ENCODE peak calls at places on chromosomes 6 and 20, in ten cellular contexts. F, S, W, C, I, G, J, E, Y and B are unnamed samples.

GRCh38 chr6:56852249-56852606 is 102.7 kb upstream of the BEND6 start:
- DNase-seq in F (no peak), S (no peak), W (no peak), C (no peak), I (no peak), G (no peak), J (no peak), E (no peak), Y (no peak), B (peak)

GRCh38 chr6:131175559-131175958 is 40.3 kb downstream of the AKAP7 start:
- DNase-seq in F (no peak), S (peak), W (no peak), C (no peak), I (no peak), G (no peak), J (no peak), E (no peak), Y (no peak), B (peak)

GRCh38 chr6:13467216-13467600 is 20.2 kb downstream of the GFOD1 start:
- DNase-seq in F (no peak), S (no peak), W (no peak), C (no peak), I (no peak), G (no peak), J (no peak), E (no peak), Y (no peak), B (no peak)

GRCh38 chr6:75524322-75524972 is 30.8 kb upstream of the FILIP1 start:
- DNase-seq in F (no peak), S (peak), W (peak), C (peak), I (peak), G (peak), J (no peak), E (peak), Y (peak), B (peak)

GRCh38 chr20:10665027-10665561 is 8.7 kb downstream of the JAG1 start:
- DNase-seq in F (no peak), S (peak), W (peak), C (peak), I (peak), G (no peak), J (no peak), E (no peak), Y (no peak), B (no peak)

GRCh38 chr6:16730720-16731502 is 30.3 kb downstream of the ATXN1 start:
- DNase-seq in F (no peak), S (no peak), W (no peak), C (no peak), I (no peak), G (no peak), J (no peak), E (no peak), Y (no peak), B (no peak)

GRCh38 chr6:31402324-31403282 is 792 bp upstream of the MICA start:
- DNase-seq in F (no peak), S (peak), W (peak), C (peak), I (peak), G (no peak), J (no peak), E (peak), Y (peak), B (peak)

GRCh38 chr6:36118550-36119107 is 11.7 kb upstream of the MAPK13 start:
- DNase-seq in F (no peak), S (peak), W (no peak), C (peak), I (no peak), G (no peak), J (peak), E (peak), Y (peak), B (peak)

GRCh38 chr6:112027942-112028674 is 25.8 kb upstream of the CCN6 start:
- DNase-seq in F (no peak), S (no peak), W (no peak), C (peak), I (peak), G (peak), J (no peak), E (peak), Y (no peak), B (peak)

GRCh38 chr20:4795394-4795793 is 73.7 kb downstream of the PRND start:
- DNase-seq in F (no peak), S (peak), W (no peak), C (peak), I (peak), G (peak), J (no peak), E (peak), Y (no peak), B (peak)

GRCh38 chr6:101089640-101090039 is 208.5 kb upstream of the ASCC3 start:
- DNase-seq in F (no peak), S (peak), W (no peak), C (peak), I (no peak), G (no peak), J (no peak), E (no peak), Y (no peak), B (peak)

GRCh38 chr6:63140682-63141318 is 70.5 kb upstream of the FKBP1C start:
- DNase-seq in F (no peak), S (no peak), W (no peak), C (no peak), I (no peak), G (no peak), J (peak), E (no peak), Y (no peak), B (no peak)

GRCh38 chr6:46393940-46394337 is 97.3 kb downstream of the RCAN2 start:
- DNase-seq in F (no peak), S (no peak), W (no peak), C (no peak), I (no peak), G (no peak), J (no peak), E (no peak), Y (no peak), B (no peak)

GRCh38 chr6:79943133-79943532 is 4.2 kb downstream of the ELOVL4 start:
- DNase-seq in F (no peak), S (no peak), W (no peak), C (no peak), I (no peak), G (no peak), J (no peak), E (no peak), Y (no peak), B (no peak)

GRCh38 chr20:57893364-57894001 is 183.7 kb upstream of the PMEPA1 start:
- DNase-seq in F (no peak), S (no peak), W (no peak), C (no peak), I (no peak), G (no peak), J (no peak), E (no peak), Y (peak), B (no peak)

GRCh38 chr6:13012977-13013680 is 296.6 kb downstream of the PHACTR1 start:
- DNase-seq in F (peak), S (peak), W (peak), C (no peak), I (no peak), G (no peak), J (peak), E (no peak), Y (no peak), B (peak)

GRCh38 chr20:373171-373890 is 7.2 kb upstream of the TRIB3 start:
- DNase-seq in F (no peak), S (peak), W (peak), C (peak), I (peak), G (peak), J (peak), E (peak), Y (no peak), B (peak)

GRCh38 chr6:24761193-24761835 is 13.4 kb upstream of the GMNN start:
- DNase-seq in F (no peak), S (no peak), W (no peak), C (no peak), I (no peak), G (no peak), J (no peak), E (no peak), Y (no peak), B (no peak)

GRCh38 chr20:63567382-63568169 is 6.5 kb downstream of the HELZ2 start:
- DNase-seq in F (no peak), S (no peak), W (no peak), C (no peak), I (no peak), G (no peak), J (peak), E (no peak), Y (no peak), B (no peak)

GRCh38 chr20:38764563-38765355 is 16.5 kb downstream of the ACTR5 start:
- DNase-seq in F (no peak), S (peak), W (peak), C (peak), I (peak), G (peak), J (no peak), E (peak), Y (no peak), B (peak)

GRCh38 chr20:52945862-52946522 is 26.2 kb upstream of the TSHZ2 start:
- DNase-seq in F (no peak), S (no peak), W (no peak), C (peak), I (no peak), G (no peak), J (no peak), E (no peak), Y (no peak), B (no peak)

GRCh38 chr6:151387581-151387980 is 3.8 kb downstream of the ZBTB2 start:
- DNase-seq in F (no peak), S (peak), W (no peak), C (peak), I (peak), G (peak), J (no peak), E (peak), Y (no peak), B (peak)

GRCh38 chr6:53645850-53646249 is 19.7 kb downstream of the KLHL31 start:
- DNase-seq in F (no peak), S (no peak), W (no peak), C (no peak), I (no peak), G (no peak), J (no peak), E (no peak), Y (no peak), B (no peak)

GRCh38 chr20:7155794-7156193 is 388.3 kb downstream of the BMP2 start:
- DNase-seq in F (no peak), S (peak), W (no peak), C (no peak), I (no peak), G (no peak), J (no peak), E (peak), Y (no peak), B (no peak)

GRCh38 chr20:37389844-37390275 is 43.9 kb downstream of the SRC start:
- DNase-seq in F (no peak), S (no peak), W (no peak), C (no peak), I (no peak), G (no peak), J (peak), E (no peak), Y (no peak), B (no peak)

GRCh38 chr20:37390503-37390890 is 44.6 kb downstream of the SRC start:
- DNase-seq in F (no peak), S (no peak), W (no peak), C (no peak), I (no peak), G (no peak), J (peak), E (no peak), Y (no peak), B (no peak)

GRCh38 chr20:37388831-37389230 is 42.9 kb downstream of the SRC start:
- DNase-seq in F (no peak), S (no peak), W (no peak), C (no peak), I (no peak), G (no peak), J (peak), E (no peak), Y (no peak), B (no peak)

GRCh38 chr20:37387519-37388269 is 41.8 kb downstream of the SRC start:
- DNase-seq in F (no peak), S (no peak), W (no peak), C (no peak), I (no peak), G (no peak), J (peak), E (no peak), Y (no peak), B (no peak)

GRCh38 chr20:37389241-37389747 is 43.4 kb downstream of the SRC start:
- DNase-seq in F (no peak), S (no peak), W (no peak), C (no peak), I (no peak), G (no peak), J (peak), E (no peak), Y (no peak), B (no peak)
- H3K4me3 ChIP-seq in F (no peak), S (no peak), W (no peak), C (no peak), I (no peak), G (no peak), J (no peak), E (no peak), Y (no peak), B (no peak)

GRCh38 chr6:76684881-76685280 is 612.4 kb upstream of the IMPG1 start:
- DNase-seq in F (no peak), S (no peak), W (no peak), C (no peak), I (no peak), G (no peak), J (no peak), E (peak), Y (no peak), B (peak)
- TF ChIP-seq CTCF in F (peak), S (peak), W (no peak), C (no peak), I (no peak), G (peak), J (no peak), E (no peak), Y (peak), B (no peak)

GRCh38 chr6:25990172-25990873 is 27.7 kb downstream of the TRIM38 start:
- DNase-seq in F (no peak), S (no peak), W (no peak), C (no peak), I (no peak), G (no peak), J (no peak), E (no peak), Y (no peak), B (no peak)

GRCh38 chr6:25991785-25992412 is 29.3 kb downstream of the TRIM38 start:
- DNase-seq in F (peak), S (peak), W (peak), C (peak), I (peak), G (peak), J (peak), E (peak), Y (peak), B (peak)

GRCh38 chr6:25992413-25993037 is 29.9 kb downstream of the TRIM38 start:
- DNase-seq in F (peak), S (peak), W (peak), C (peak), I (peak), G (peak), J (peak), E (peak), Y (peak), B (peak)

GRCh38 chr6:25984265-25984664 is 21.7 kb downstream of the TRIM38 start:
- DNase-seq in F (no peak), S (no peak), W (no peak), C (no peak), I (no peak), G (no peak), J (no peak), E (no peak), Y (no peak), B (no peak)

GRCh38 chr6:25987845-25988244 is 25.2 kb downstream of the TRIM38 start:
- DNase-seq in F (no peak), S (no peak), W (no peak), C (no peak), I (no peak), G (no peak), J (no peak), E (no peak), Y (no peak), B (no peak)
- H3K4me3 ChIP-seq in F (no peak), S (no peak), W (no peak), C (no peak), I (no peak), G (no peak), J (no peak), E (no peak), Y (no peak), B (no peak)

GRCh38 chr6:168334072-168334471 is 14.5 kb upstream of the DACT2 start:
- DNase-seq in F (no peak), S (no peak), W (no peak), C (no peak), I (no peak), G (no peak), J (no peak), E (no peak), Y (no peak), B (no peak)

GRCh38 chr6:168333471-168333870 is 13.9 kb upstream of the DACT2 start:
- DNase-seq in F (no peak), S (no peak), W (peak), C (no peak), I (no peak), G (no peak), J (no peak), E (no peak), Y (no peak), B (no peak)

GRCh38 chr6:168331058-168331457 is 11.5 kb upstream of the DACT2 start:
- DNase-seq in F (no peak), S (no peak), W (no peak), C (no peak), I (no peak), G (no peak), J (no peak), E (no peak), Y (no peak), B (no peak)

GRCh38 chr6:168332020-168332419 is 12.4 kb upstream of the DACT2 start:
- DNase-seq in F (no peak), S (no peak), W (no peak), C (no peak), I (no peak), G (no peak), J (no peak), E (no peak), Y (no peak), B (no peak)

GRCh38 chr6:168333039-168333438 is 13.5 kb upstream of the DACT2 start:
- DNase-seq in F (no peak), S (no peak), W (no peak), C (no peak), I (no peak), G (no peak), J (no peak), E (no peak), Y (no peak), B (no peak)
- TF ChIP-seq CTCF in F (peak), S (peak), W (peak), C (peak), I (peak), G (peak), J (peak), E (peak), Y (peak), B (no peak)

GRCh38 chr6:42963855-42964605 is 3.5 kb downstream of the GNMT start:
- DNase-seq in F (no peak), S (peak), W (no peak), C (peak), I (peak), G (peak), J (no peak), E (peak), Y (peak), B (peak)

GRCh38 chr6:42963179-42963854 is 2.8 kb downstream of the GNMT start:
- DNase-seq in F (no peak), S (no peak), W (no peak), C (no peak), I (no peak), G (no peak), J (no peak), E (no peak), Y (no peak), B (no peak)

GRCh38 chr6:42962096-42962495 is 1.5 kb downstream of the GNMT start:
- DNase-seq in F (no peak), S (no peak), W (no peak), C (no peak), I (no peak), G (no peak), J (no peak), E (no peak), Y (no peak), B (no peak)

GRCh38 chr6:42961020-42961470 is 491 bp downstream of the GNMT start:
- DNase-seq in F (no peak), S (no peak), W (peak), C (no peak), I (no peak), G (no peak), J (no peak), E (no peak), Y (no peak), B (peak)

GRCh38 chr6:42962502-42963178 is 2.1 kb downstream of the GNMT start:
- DNase-seq in F (no peak), S (no peak), W (no peak), C (no peak), I (no peak), G (no peak), J (no peak), E (no peak), Y (no peak), B (no peak)
- H3K4me3 ChIP-seq in F (no peak), S (no peak), W (no peak), C (no peak), I (no peak), G (no peak), J (no peak), E (no peak), Y (no peak), B (no peak)

GRCh38 chr20:45910670-45911485 is 1.1 kb downstream of the PLTP start:
- DNase-seq in F (peak), S (peak), W (peak), C (peak), I (peak), G (peak), J (peak), E (peak), Y (peak), B (peak)
- TF ChIP-seq CTCF in F (no peak), S (no peak), W (no peak), C (no peak), I (no peak), G (no peak), J (no peak), E (no peak), Y (no peak), B (no peak)

GRCh38 chr20:23086931-23087411 is 847 bp upstream of the CD93 start:
- DNase-seq in F (peak), S (no peak), W (no peak), C (no peak), I (no peak), G (no peak), J (peak), E (no peak), Y (no peak), B (no peak)
- H3K4me3 ChIP-seq in F (peak), S (no peak), W (no peak), C (no peak), I (no peak), G (no peak), J (no peak), E (no peak), Y (no peak), B (no peak)